ENCODE peak calls at places on chromosomes 11 and 22, in six cellular contexts. N is cardiac fibroblast, R is foreskin fibroblast, Z is osteoblast, D is Panc1, O is HFFc6. K is an unnamed sample.

GRCh38 chr11:57903441-57904123 is 120.1 kb upstream of the OR9Q1 start:
- DNase-seq in R (no peak), N (no peak), Z (no peak), D (no peak), O (no peak), K (no peak)

GRCh38 chr11:36164522-36165250 is 124.5 kb downstream of the COMMD9 start:
- DNase-seq in N (no peak), O (peak; percentile 29), Z (no peak), R (peak; percentile 45), D (no peak), K (no peak)

GRCh38 chr11:113376156-113376555 is 11.4 kb upstream of the ANKK1 start:
- DNase-seq in N (peak; percentile 58), D (no peak), Z (no peak), R (peak; percentile 50), O (no peak), K (no peak)

GRCh38 chr11:134331565-134332188 is at the start of gene GLB1L2:
- DNase-seq in N (peak; percentile 43), D (no peak), O (no peak), R (peak; percentile 67), Z (peak; percentile 88), K (no peak)

GRCh38 chr11:3089236-3090061 is 32.2 kb upstream of the CARS1 start:
- DNase-seq in N (no peak), O (no peak), Z (peak; percentile 53), R (no peak), D (no peak), K (peak; percentile 86)

GRCh38 chr22:39246217-39246616 is 1.4 kb upstream of the PDGFB start:
- DNase-seq in O (no peak), R (no peak), D (no peak), N (no peak), Z (no peak), K (no peak)

GRCh38 chr11:17722000-17722643 is 2.8 kb downstream of the MYOD1 start:
- DNase-seq in D (no peak), Z (peak; percentile 97), R (peak; percentile 61), O (peak; percentile 11), N (peak; percentile 25), K (no peak)

GRCh38 chr11:107619926-107620325 is 29.0 kb downstream of the ELMOD1 start:
- DNase-seq in Z (no peak), N (peak; percentile 1), R (peak; percentile 18), D (no peak), O (no peak), K (no peak)

GRCh38 chr11:131365601-131366000 is 4.8 kb upstream of the NTM start:
- DNase-seq in O (no peak), D (no peak), N (no peak), R (no peak), Z (no peak), K (no peak)

GRCh38 chr11:130555251-130555841 is 106.9 kb downstream of the ADAMTS15 start:
- DNase-seq in N (peak; percentile 83), D (no peak), O (no peak), Z (no peak), R (no peak), K (no peak)

GRCh38 chr11:66856496-66857233 is at the start of gene LRFN4:
- DNase-seq in Z (peak; percentile 98), D (no peak), O (no peak), R (no peak), N (no peak), K (peak; percentile 83)

GRCh38 chr22:41094036-41094435 is 1.6 kb downstream of the EP300 start:
- DNase-seq in O (peak; percentile 20), D (no peak), N (peak; percentile 44), R (peak; percentile 58), Z (peak; percentile 77), K (no peak)

GRCh38 chr11:35419713-35420333 is 465 bp upstream of the SLC1A2 start:
- DNase-seq in Z (peak; percentile 76), N (no peak), D (no peak), R (peak; percentile 75), O (no peak), K (no peak)

GRCh38 chr11:106551744-106552671 is 466.3 kb downstream of the GUCY1A2 start:
- DNase-seq in R (no peak), N (no peak), Z (peak; percentile 10), D (no peak), O (no peak), K (peak; percentile 87)

GRCh38 chr22:37618674-37619073 is 10.0 kb downstream of the GGA1 start:
- DNase-seq in D (no peak), Z (peak; percentile 45), N (no peak), R (no peak), O (no peak), K (no peak)

GRCh38 chr22:37621352-37621860 is 12.8 kb downstream of the GGA1 start:
- DNase-seq in N (no peak), R (no peak), O (no peak), Z (peak; percentile 35), D (no peak), K (no peak)

GRCh38 chr22:37617431-37617830 is 8.8 kb downstream of the GGA1 start:
- DNase-seq in D (no peak), Z (peak; percentile 52), N (no peak), R (no peak), O (no peak), K (no peak)

GRCh38 chr22:37618072-37618656 is 9.5 kb downstream of the GGA1 start:
- DNase-seq in Z (peak; percentile 66), R (no peak), O (no peak), N (no peak), D (no peak), K (no peak)

DNA sequence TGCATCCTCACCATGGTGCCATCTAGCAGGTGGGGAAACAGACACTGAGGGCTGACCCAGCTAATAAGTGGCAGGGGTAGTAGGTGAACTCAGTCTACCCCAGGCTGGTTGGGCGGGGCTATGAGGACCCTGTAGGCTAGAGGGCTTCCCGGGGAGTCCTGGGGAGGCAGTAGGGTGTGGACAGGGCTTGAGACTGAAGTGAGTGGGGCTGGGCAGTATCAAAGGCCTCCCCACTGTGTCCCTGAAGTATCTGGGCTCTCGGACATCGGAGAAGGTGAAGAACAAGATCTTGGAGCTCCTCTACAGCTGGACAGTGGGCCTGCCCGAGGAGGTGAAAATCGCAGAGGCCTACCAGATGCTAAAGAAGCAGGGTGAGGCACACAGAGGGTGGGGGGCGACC is 11.4 kb downstream of the GGA1 start:
- DNase-seq in R (no peak), D (no peak), Z (peak; percentile 65), N (no peak), O (no peak), K (no peak)
- TF ChIP-seq CTCF in R (no peak), D (no peak), Z (no peak), N (no peak), O (no peak), K (no peak)

GRCh38 chr11:85167471-85167870 is 459.7 kb downstream of the DLG2 start:
- DNase-seq in N (no peak), R (no peak), O (no peak), Z (no peak), D (no peak), K (no peak)
- TF ChIP-seq CTCF in N (no peak), R (no peak), O (no peak), Z (no peak), D (no peak), K (no peak)

GRCh38 chr11:76723142-76723541 is 52.6 kb upstream of the LRRC32 start:
- DNase-seq in N (no peak), O (no peak), R (no peak), D (no peak), Z (no peak), K (no peak)
- TF ChIP-seq CTCF in N (no peak), O (peak; percentile 12), R (no peak), D (peak; percentile 20), Z (no peak), K (no peak)

DNA sequence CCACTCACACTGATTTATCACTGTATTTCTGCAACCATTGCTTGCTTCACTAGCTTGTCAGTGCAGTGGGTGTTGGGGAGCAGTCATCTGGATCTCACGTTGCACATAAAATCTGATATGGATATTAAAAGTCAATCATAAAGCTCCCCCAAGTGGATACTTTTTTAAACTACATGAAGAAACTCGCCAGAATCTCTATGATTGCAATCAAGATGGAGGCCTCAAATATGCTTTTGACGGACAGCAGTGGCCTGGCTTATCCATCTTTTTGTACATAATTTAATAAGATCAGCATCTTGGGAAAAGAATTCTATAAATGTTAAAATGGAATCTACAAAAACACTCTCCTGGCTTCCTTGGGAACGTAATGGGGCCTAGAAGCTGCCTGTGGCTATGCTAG is 137.7 kb downstream of the WT1 start:
- DNase-seq in R (peak; percentile 28), O (peak; percentile 56), D (no peak), N (peak; percentile 72), Z (no peak), K (no peak)
- TF ChIP-seq CTCF in R (no peak), O (peak; percentile 70), D (peak; percentile 60), N (peak; percentile 29), Z (peak; percentile 54), K (peak; percentile 76)

GRCh38 chr11:109937968-109938367 is 155.2 kb upstream of the ZC3H12C start:
- DNase-seq in O (no peak), R (no peak), Z (no peak), N (no peak), D (no peak), K (no peak)

GRCh38 chr11:109934151-109934550 is 159.0 kb upstream of the ZC3H12C start:
- DNase-seq in D (no peak), Z (no peak), R (no peak), O (no peak), N (no peak), K (no peak)

GRCh38 chr11:109940816-109941215 is 152.4 kb upstream of the ZC3H12C start:
- DNase-seq in O (peak; percentile 92), Z (no peak), D (peak; percentile 84), N (peak; percentile 55), R (peak; percentile 71), K (no peak)

GRCh38 chr11:109939176-109939810 is 153.9 kb upstream of the ZC3H12C start:
- DNase-seq in D (peak; percentile 67), N (peak; percentile 88), R (peak; percentile 82), Z (no peak), O (peak; percentile 72), K (no peak)
- TF ChIP-seq CTCF in D (peak; percentile 83), N (peak; percentile 68), R (peak; percentile 56), Z (peak; percentile 68), O (peak; percentile 80), K (peak; percentile 92)

DNA sequence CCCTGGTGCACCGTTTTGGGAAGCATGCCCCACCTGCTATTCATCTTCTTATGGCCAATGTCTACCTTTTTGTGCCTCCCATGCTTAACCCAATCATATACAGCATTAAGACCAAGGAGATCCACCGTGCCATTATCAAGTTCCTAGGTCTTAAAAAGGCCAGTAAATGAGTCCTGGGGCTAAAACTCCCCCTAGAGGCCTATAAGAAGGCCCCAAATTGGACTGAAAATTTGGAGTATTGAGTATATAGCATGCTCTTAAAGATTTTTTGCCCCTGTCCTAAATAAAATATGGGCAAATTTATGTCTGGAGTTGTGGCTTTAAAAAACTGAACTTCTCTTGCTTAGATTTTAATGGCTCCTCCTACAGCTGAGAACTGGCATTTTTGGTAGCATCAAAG is 6.6 kb downstream of the OR51M1 start:
- DNase-seq in N (no peak), D (no peak), R (no peak), Z (no peak), O (no peak), K (no peak)
- TF ChIP-seq CTCF in N (no peak), D (no peak), R (no peak), Z (peak; percentile 23), O (peak; percentile 39), K (no peak)